ENCODE peak calls at places on chromosomes 12 and 14, in seven cellular contexts. M is activated T-cell treated with anti-CD3 and anti-CD28 coated beads, Interleukin-2, amount 50 U/mL, for 1 hour; D is mammary epithelial cell; Q is hypothalamus; E is left lobe of liver; F is CD8-positive, alpha-beta T cell; P is cardiac fibroblast. X is an unnamed sample.

GRCh38 chr12:84817297-84817696 is 95.3 kb downstream of the SLC6A15 start:
- DNase-seq in D (no peak), Q (no peak), P (no peak), F (no peak), M (no peak), E (no peak), X (no peak)

GRCh38 chr14:104036250-104036649 is 49.2 kb upstream of the ASPG start:
- DNase-seq in M (no peak), D (no peak), E (no peak), Q (no peak), P (no peak), F (no peak), X (no peak)

GRCh38 chr12:53224897-53225634 is 6.9 kb downstream of the RARG start:
- DNase-seq in D (no peak), F (no peak), P (no peak), E (no peak), Q (no peak), M (no peak), X (no peak)

GRCh38 chr12:100857971-100858370 is 63.4 kb downstream of the ANO4 start:
- DNase-seq in F (no peak), Q (no peak), M (no peak), E (no peak), P (no peak), D (no peak), X (no peak)

GRCh38 chr14:77097006-77097688 is 911 bp upstream of the CIPC start:
- DNase-seq in P (peak; percentile 51), E (no peak), M (no peak), Q (no peak), F (no peak), D (no peak), X (no peak)

GRCh38 chr12:8914716-8915526 is 612 bp downstream of the PHC1 start:
- DNase-seq in E (peak; percentile 61), F (peak; percentile 60), M (peak; percentile 76), Q (peak; percentile 25), D (peak; percentile 75), P (peak; percentile 54), X (no peak)

GRCh38 chr12:103698752-103699540 is 111.9 kb downstream of the STAB2 start:
- DNase-seq in M (no peak), F (no peak), D (no peak), Q (no peak), E (no peak), P (peak; percentile 10), X (peak; percentile 12)

GRCh38 chr12:67456281-67456918 is 187.2 kb downstream of the CAND1 start:
- DNase-seq in M (no peak), Q (no peak), P (peak; percentile 94), E (no peak), F (no peak), D (peak; percentile 64), X (no peak)

GRCh38 chr12:131129839-131130238 is 176.1 kb downstream of the ADGRD1 start:
- DNase-seq in F (no peak), P (no peak), Q (no peak), D (no peak), E (peak; percentile 23), M (no peak), X (no peak)

X was measured in GM12878.